ENCODE peak calls at places on chromosomes 12 and 14, in six cellular contexts. One of them, this sample, is unnamed.

GRCh38 chr12:30908389-30909087 is 18.0 kb upstream of the TSPAN11 start:
- DNase-seq in AG09309: peak
- DNase-seq in NCI-H510A treated with DMSO at 0.1 percent for 48 hours: peak
- DNase-seq in body of pancreas: no peak
- DNase-seq in cerebellum: peak
- DNase-seq in lung: no peak
- DNase-seq in this sample: peak

GRCh38 chr14:91376547-91377477 is 40.8 kb downstream of the CCDC88C start:
- DNase-seq in AG09309: no peak
- DNase-seq in NCI-H510A treated with DMSO at 0.1 percent for 48 hours: peak
- DNase-seq in body of pancreas: no peak
- DNase-seq in cerebellum: no peak
- DNase-seq in lung: no peak
- DNase-seq in this sample: no peak

GRCh38 chr12:54980341-54980740 is 4.2 kb downstream of the TESPA1 start:
- DNase-seq in AG09309: no peak
- DNase-seq in NCI-H510A treated with DMSO at 0.1 percent for 48 hours: no peak
- DNase-seq in body of pancreas: no peak
- DNase-seq in cerebellum: no peak
- DNase-seq in lung: no peak
- DNase-seq in this sample: no peak

GRCh38 chr12:58529897-58530296 is 390.4 kb downstream of the LRIG3 start:
- DNase-seq in AG09309: peak
- DNase-seq in NCI-H510A treated with DMSO at 0.1 percent for 48 hours: no peak
- DNase-seq in body of pancreas: no peak
- DNase-seq in cerebellum: no peak
- DNase-seq in lung: no peak
- DNase-seq in this sample: peak

GRCh38 chr12:125129592-125130255 is 64.5 kb downstream of the AACS start:
- DNase-seq in AG09309: no peak
- DNase-seq in NCI-H510A treated with DMSO at 0.1 percent for 48 hours: no peak
- DNase-seq in body of pancreas: no peak
- DNase-seq in cerebellum: no peak
- DNase-seq in lung: no peak
- DNase-seq in this sample: no peak

GRCh38 chr12:101713059-101713682 is 15.7 kb downstream of the CHPT1 start:
- DNase-seq in AG09309: no peak
- DNase-seq in NCI-H510A treated with DMSO at 0.1 percent for 48 hours: no peak
- DNase-seq in body of pancreas: no peak
- DNase-seq in cerebellum: no peak
- DNase-seq in lung: no peak
- DNase-seq in this sample: no peak

GRCh38 chr12:113135178-113136127 is at the start of gene RASAL1:
- DNase-seq in AG09309: no peak
- DNase-seq in NCI-H510A treated with DMSO at 0.1 percent for 48 hours: peak
- DNase-seq in body of pancreas: peak
- DNase-seq in cerebellum: no peak
- DNase-seq in lung: no peak
- DNase-seq in this sample: no peak

GRCh38 chr14:97432586-97432985 is 635.4 kb downstream of the VRK1 start:
- DNase-seq in AG09309: no peak
- DNase-seq in NCI-H510A treated with DMSO at 0.1 percent for 48 hours: no peak
- DNase-seq in body of pancreas: no peak
- DNase-seq in cerebellum: no peak
- DNase-seq in lung: no peak
- DNase-seq in this sample: no peak

GRCh38 chr12:121805171-121805687 is 1.4 kb downstream of the SETD1B start:
- DNase-seq in AG09309: no peak
- DNase-seq in NCI-H510A treated with DMSO at 0.1 percent for 48 hours: no peak
- DNase-seq in body of pancreas: no peak
- DNase-seq in cerebellum: no peak
- DNase-seq in lung: no peak
- DNase-seq in this sample: no peak

GRCh38 chr12:31773223-31773750 is 44.5 kb upstream of the AMN1 start:
- DNase-seq in AG09309: no peak
- DNase-seq in NCI-H510A treated with DMSO at 0.1 percent for 48 hours: no peak
- DNase-seq in body of pancreas: peak
- DNase-seq in cerebellum: no peak
- DNase-seq in lung: no peak
- DNase-seq in this sample: no peak

GRCh38 chr12:113757223-113758002 is 208.7 kb downstream of the RBM19 start:
- DNase-seq in AG09309: no peak
- DNase-seq in NCI-H510A treated with DMSO at 0.1 percent for 48 hours: peak
- DNase-seq in body of pancreas: no peak
- DNase-seq in cerebellum: peak
- DNase-seq in lung: no peak
- DNase-seq in this sample: no peak

GRCh38 chr12:89960607-89961394 is 252.2 kb upstream of the ATP2B1 start:
- DNase-seq in AG09309: no peak
- DNase-seq in NCI-H510A treated with DMSO at 0.1 percent for 48 hours: no peak
- DNase-seq in body of pancreas: no peak
- DNase-seq in cerebellum: no peak
- DNase-seq in lung: no peak
- DNase-seq in this sample: no peak

GRCh38 chr12:105162174-105162573 is 54.6 kb downstream of the WASHC4 start:
- DNase-seq in AG09309: no peak
- DNase-seq in NCI-H510A treated with DMSO at 0.1 percent for 48 hours: no peak
- DNase-seq in body of pancreas: no peak
- DNase-seq in cerebellum: no peak
- DNase-seq in lung: no peak
- DNase-seq in this sample: no peak

This sample was measured in AG04450.